ENCODE peak calls at places on chromosomes 2 and 18, in five cellular contexts. One of them, this sample, is unnamed.

GRCh38 chr2:42809876-42810125 is 17.4 kb upstream of the HAAO start:
- DNase-seq in GM23248: peak; percentile 94
- DNase-seq in IMR-90: peak; percentile 77
- DNase-seq in HepG2: peak; percentile 79
- DNase-seq in neural progenitor cell: peak; percentile 86
- DNase-seq in this sample: peak; percentile 98

GRCh38 chr2:172160839-172161238 is 58.1 kb upstream of the DLX2 start:
- DNase-seq in IMR-90: no peak
- DNase-seq in GM23248: no peak
- DNase-seq in neural progenitor cell: no peak
- DNase-seq in HepG2: no peak
- DNase-seq in this sample: no peak

GRCh38 chr18:60019463-60019840 is 119.7 kb downstream of the PMAIP1 start:
- DNase-seq in GM23248: peak; percentile 86
- DNase-seq in HepG2: no peak
- DNase-seq in IMR-90: peak; percentile 87
- DNase-seq in neural progenitor cell: peak; percentile 2
- DNase-seq in this sample: peak; percentile 89

GRCh38 chr18:74790451-74790850 is 192.8 kb downstream of the ZNF407 start:
- DNase-seq in neural progenitor cell: no peak
- DNase-seq in IMR-90: no peak
- DNase-seq in GM23248: no peak
- DNase-seq in HepG2: no peak
- DNase-seq in this sample: no peak

GRCh38 chr2:222142027-222142426 is 156.8 kb downstream of the PAX3 start:
- DNase-seq in IMR-90: no peak
- DNase-seq in neural progenitor cell: no peak
- DNase-seq in HepG2: no peak
- DNase-seq in GM23248: peak; percentile 1
- DNase-seq in this sample: no peak

GRCh38 chr2:20326163-20326780 is 24.4 kb downstream of the PUM2 start:
- DNase-seq in HepG2: peak; percentile 58
- DNase-seq in GM23248: peak; percentile 79
- DNase-seq in neural progenitor cell: peak; percentile 57
- DNase-seq in IMR-90: peak; percentile 68
- DNase-seq in this sample: peak; percentile 88

GRCh38 chr2:158098171-158098570 is 3.5 kb upstream of the UPP2 start:
- DNase-seq in HepG2: no peak
- DNase-seq in neural progenitor cell: no peak
- DNase-seq in IMR-90: no peak
- DNase-seq in GM23248: no peak
- DNase-seq in this sample: no peak

GRCh38 chr18:9137168-9138066 is 836 bp downstream of the ANKRD12 start:
- DNase-seq in HepG2: peak; percentile 53
- DNase-seq in GM23248: peak; percentile 93
- DNase-seq in IMR-90: peak; percentile 95
- DNase-seq in neural progenitor cell: peak; percentile 91
- DNase-seq in this sample: peak; percentile 96

GRCh38 chr2:3953117-3953516 is 249.7 kb downstream of the DCDC2C start:
- DNase-seq in GM23248: no peak
- DNase-seq in HepG2: no peak
- DNase-seq in IMR-90: no peak
- DNase-seq in neural progenitor cell: no peak
- DNase-seq in this sample: no peak

GRCh38 chr2:16640867-16641266 is 24.8 kb downstream of the CYRIA start:
- DNase-seq in GM23248: peak; percentile 29
- DNase-seq in IMR-90: peak; percentile 43
- DNase-seq in neural progenitor cell: no peak
- DNase-seq in HepG2: no peak
- DNase-seq in this sample: no peak

GRCh38 chr2:223464071-223464470 is 138.1 kb downstream of the SCG2 start:
- DNase-seq in HepG2: no peak
- DNase-seq in IMR-90: peak; percentile 24
- DNase-seq in neural progenitor cell: no peak
- DNase-seq in GM23248: peak; percentile 30
- DNase-seq in this sample: no peak

GRCh38 chr2:177161741-177162440 is 50.7 kb upstream of the HNRNPA3 start:
- DNase-seq in GM23248: peak; percentile 83
- DNase-seq in HepG2: no peak
- DNase-seq in neural progenitor cell: peak; percentile 24
- DNase-seq in IMR-90: peak; percentile 41
- DNase-seq in this sample: peak; percentile 63

GRCh38 chr2:104033399-104033798 is 820.5 kb upstream of the POU3F3 start:
- DNase-seq in IMR-90: no peak
- DNase-seq in HepG2: no peak
- DNase-seq in GM23248: peak; percentile 2
- DNase-seq in neural progenitor cell: peak; percentile 61
- DNase-seq in this sample: no peak

GRCh38 chr2:42854207-42854818 is 61.9 kb upstream of the HAAO start:
- DNase-seq in HepG2: peak; percentile 43
- DNase-seq in GM23248: peak; percentile 73
- DNase-seq in IMR-90: peak; percentile 23
- DNase-seq in neural progenitor cell: peak; percentile 49
- DNase-seq in this sample: no peak

GRCh38 chr2:42053791-42054656 is 6.2 kb downstream of the PKDCC start:
- DNase-seq in IMR-90: no peak
- DNase-seq in neural progenitor cell: no peak
- DNase-seq in HepG2: peak; percentile 55
- DNase-seq in GM23248: no peak
- DNase-seq in this sample: peak; percentile 91

GRCh38 chr2:16012626-16013501 is 72.5 kb downstream of the MYCN start:
- DNase-seq in neural progenitor cell: peak; percentile 65
- DNase-seq in GM23248: no peak
- DNase-seq in HepG2: no peak
- DNase-seq in IMR-90: no peak
- DNase-seq in this sample: no peak

GRCh38 chr2:48175254-48175653 is 269.0 kb upstream of the FBXO11 start:
- DNase-seq in GM23248: peak; percentile 84
- DNase-seq in IMR-90: peak; percentile 70
- DNase-seq in HepG2: peak; percentile 26
- DNase-seq in neural progenitor cell: no peak
- DNase-seq in this sample: peak; percentile 52

GRCh38 chr2:229129738-229130371 is 141.2 kb downstream of the PID1 start:
- DNase-seq in GM23248: peak; percentile 68
- DNase-seq in HepG2: no peak
- DNase-seq in neural progenitor cell: no peak
- DNase-seq in IMR-90: no peak
- DNase-seq in this sample: no peak

GRCh38 chr2:150332378-150332777 is 155.1 kb downstream of the RND3 start:
- DNase-seq in neural progenitor cell: no peak
- DNase-seq in IMR-90: no peak
- DNase-seq in GM23248: no peak
- DNase-seq in HepG2: no peak
- DNase-seq in this sample: no peak

GRCh38 chr2:217920879-217921603 is 81.8 kb downstream of the TNS1 start:
- DNase-seq in neural progenitor cell: no peak
- DNase-seq in HepG2: no peak
- DNase-seq in IMR-90: peak; percentile 44
- DNase-seq in GM23248: peak; percentile 69
- DNase-seq in this sample: peak; percentile 89

GRCh38 chr2:217919204-217919603 is 83.6 kb downstream of the TNS1 start:
- DNase-seq in IMR-90: no peak
- DNase-seq in GM23248: no peak
- DNase-seq in neural progenitor cell: no peak
- DNase-seq in HepG2: no peak
- DNase-seq in this sample: no peak

GRCh38 chr2:217922101-217923006 is 80.4 kb downstream of the TNS1 start:
- DNase-seq in HepG2: no peak
- DNase-seq in neural progenitor cell: peak; percentile 45
- DNase-seq in IMR-90: peak; percentile 55
- DNase-seq in GM23248: peak; percentile 60
- DNase-seq in this sample: peak; percentile 87

GRCh38 chr2:217918220-217919024 is 84.4 kb downstream of the TNS1 start:
- DNase-seq in HepG2: peak; percentile 31
- DNase-seq in IMR-90: peak; percentile 39
- DNase-seq in neural progenitor cell: peak; percentile 55
- DNase-seq in GM23248: peak; percentile 57
- DNase-seq in this sample: peak; percentile 76

GRCh38 chr2:217919781-217920351 is 82.9 kb downstream of the TNS1 start:
- DNase-seq in IMR-90: peak; percentile 91
- DNase-seq in GM23248: peak; percentile 81
- DNase-seq in HepG2: no peak
- DNase-seq in neural progenitor cell: no peak
- DNase-seq in this sample: peak; percentile 94
- H4K20me1 ChIP-seq in IMR-90: no peaks in the 10 kb centered on the region
- H4K20me1 ChIP-seq in GM23248: no peaks in the 10 kb centered on the region
- H4K20me1 ChIP-seq in HepG2: peaks cover 4% of the 10 kb centered on the region
- H4K20me1 ChIP-seq in neural progenitor cell: no peaks in the 10 kb centered on the region
- H4K20me1 ChIP-seq in this sample: peaks cover 13% of the 10 kb centered on the region

DNA sequence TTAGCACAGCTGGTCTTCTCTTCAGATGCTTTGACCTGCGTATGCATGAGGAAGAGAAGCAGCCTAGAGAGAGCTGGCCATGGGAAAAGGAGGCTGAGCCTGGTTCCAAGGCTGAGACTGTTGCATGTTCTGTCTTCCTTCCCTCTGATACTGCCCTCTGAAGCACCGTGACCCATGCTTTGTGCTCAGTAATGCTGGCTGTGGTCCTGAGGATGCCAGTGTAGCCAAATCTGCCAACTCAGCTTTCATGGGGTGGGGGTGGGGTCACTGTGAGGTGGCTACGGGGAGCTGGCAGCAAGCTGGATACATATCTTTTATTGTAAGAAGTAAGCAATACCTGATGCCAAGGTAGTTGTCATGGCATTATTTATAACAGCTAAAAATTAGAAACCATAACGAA is 41.5 kb downstream of the EPAS1 start:
- DNase-seq in HepG2: no peak
- DNase-seq in GM23248: no peak
- DNase-seq in IMR-90: no peak
- DNase-seq in neural progenitor cell: no peak
- DNase-seq in this sample: no peak
- H3K4me2 ChIP-seq in HepG2: no peak overlapping the region
- H3K4me2 ChIP-seq in GM23248: no peak overlapping the region
- H3K4me2 ChIP-seq in IMR-90: no peak overlapping the region
- H3K4me2 ChIP-seq in neural progenitor cell: no peak overlapping the region
- H3K4me2 ChIP-seq in this sample: no peak overlapping the region

DNA sequence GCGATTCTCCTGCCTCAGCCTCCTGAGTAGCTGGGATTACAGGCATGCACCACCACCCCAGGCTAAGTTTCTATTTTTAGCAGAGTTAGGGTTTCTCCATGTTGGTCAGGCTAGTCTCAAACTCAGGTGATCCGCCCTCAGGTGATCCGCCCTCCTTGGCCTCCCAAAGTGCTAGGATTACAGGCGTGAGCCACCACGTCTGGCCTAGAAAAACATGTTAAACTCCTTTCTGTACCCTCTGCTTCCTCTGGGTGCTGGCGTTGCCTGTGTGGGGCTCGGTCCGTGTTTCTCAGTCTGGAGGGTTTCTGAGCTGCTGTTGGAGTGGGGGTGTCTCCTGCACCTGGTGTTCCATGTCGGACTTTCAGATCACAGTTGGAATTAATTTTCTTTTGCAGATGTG is 17.9 kb downstream of the LDLRAD4 start:
- DNase-seq in IMR-90: no peak
- DNase-seq in neural progenitor cell: no peak
- DNase-seq in HepG2: no peak
- DNase-seq in GM23248: no peak
- DNase-seq in this sample: no peak
- H4K20me1 ChIP-seq in IMR-90: no peaks in the 10 kb centered on the region
- H4K20me1 ChIP-seq in neural progenitor cell: no peaks in the 10 kb centered on the region
- H4K20me1 ChIP-seq in HepG2: peaks cover 2% of the 10 kb centered on the region
- H4K20me1 ChIP-seq in GM23248: no peaks in the 10 kb centered on the region
- H4K20me1 ChIP-seq in this sample: no peaks in the 10 kb centered on the region

DNA sequence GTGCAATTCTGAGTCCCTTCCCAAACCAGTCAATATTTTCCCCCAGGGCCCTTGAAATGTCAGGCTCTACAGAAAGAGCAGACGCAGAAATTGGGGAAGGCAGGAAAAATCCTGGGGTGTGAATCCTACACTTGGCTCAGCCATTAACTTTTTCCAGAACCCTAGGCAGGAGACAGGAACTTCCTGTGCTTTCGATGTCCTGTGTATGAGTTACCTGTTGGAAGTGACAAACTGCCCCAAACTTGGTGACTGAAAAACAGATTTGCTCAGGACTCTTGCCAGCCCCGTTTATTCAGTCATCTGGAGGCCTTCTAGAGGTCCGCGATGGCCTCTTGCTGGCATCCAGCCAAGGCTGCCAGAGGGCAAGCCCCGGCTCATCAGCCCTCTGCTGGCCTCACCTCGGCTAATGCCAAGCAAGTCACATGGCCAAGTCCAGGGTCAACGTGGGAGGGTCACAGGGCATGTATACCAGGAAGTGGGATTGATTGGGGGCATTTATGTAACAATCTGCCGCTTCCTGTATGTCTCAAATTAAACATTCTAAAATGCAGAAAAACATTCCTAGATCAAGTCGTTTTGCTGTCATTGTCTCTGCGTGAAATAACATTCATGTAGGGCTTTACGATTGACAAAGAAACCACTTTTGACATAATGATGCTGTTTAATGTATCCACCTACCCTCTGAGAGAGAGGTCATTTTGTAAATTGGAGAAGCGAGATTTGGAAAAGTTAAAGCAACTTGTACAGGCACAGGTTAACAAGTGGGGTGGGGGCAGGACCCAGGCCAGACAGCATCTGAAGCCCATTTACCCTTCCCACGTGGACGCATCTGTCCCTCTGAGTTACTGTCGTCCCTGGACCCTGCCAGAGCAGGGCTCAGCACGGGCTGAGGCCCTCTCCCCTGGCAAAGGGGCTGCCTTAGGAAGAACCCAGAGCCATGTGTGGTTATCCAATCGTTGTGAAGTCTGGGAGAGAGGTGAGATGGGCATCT is 179.4 kb downstream of the INHBB start:
- DNase-seq in IMR-90: no peak
- DNase-seq in GM23248: no peak
- DNase-seq in neural progenitor cell: no peak
- DNase-seq in HepG2: peak; percentile 92
- DNase-seq in this sample: no peak
- H3K4me2 ChIP-seq in IMR-90: no peak overlapping the region
- H3K4me2 ChIP-seq in GM23248: no peak overlapping the region
- H3K4me2 ChIP-seq in neural progenitor cell: no peak overlapping the region
- H3K4me2 ChIP-seq in HepG2: peak overlapping the region; percentile 31
- H3K4me2 ChIP-seq in this sample: no peak overlapping the region

DNA sequence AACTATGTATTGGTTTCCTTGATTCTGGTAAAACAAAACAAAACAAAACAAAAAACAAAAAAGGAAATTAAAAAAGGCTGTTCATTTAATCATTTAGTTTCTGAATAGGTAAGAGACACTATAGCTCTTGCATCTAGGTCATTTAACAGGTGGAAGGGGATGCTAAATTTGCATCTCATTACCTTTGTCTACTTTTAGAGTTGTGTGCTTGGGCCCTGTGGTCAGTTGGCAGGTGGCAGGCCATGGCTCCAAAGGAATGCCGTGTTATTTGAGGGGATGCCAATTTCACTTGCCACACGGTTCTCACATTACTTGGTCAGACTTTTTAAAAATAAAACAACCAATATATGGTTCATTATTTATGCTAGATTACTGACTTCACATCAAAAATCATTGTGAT is 9.2 kb downstream of the GALNT13 start:
- DNase-seq in HepG2: no peak
- DNase-seq in neural progenitor cell: no peak
- DNase-seq in GM23248: no peak
- DNase-seq in IMR-90: no peak
- DNase-seq in this sample: no peak
- H4K20me1 ChIP-seq in HepG2: no peaks in the 10 kb centered on the region
- H4K20me1 ChIP-seq in neural progenitor cell: no peaks in the 10 kb centered on the region
- H4K20me1 ChIP-seq in GM23248: no peaks in the 10 kb centered on the region
- H4K20me1 ChIP-seq in IMR-90: no peaks in the 10 kb centered on the region
- H4K20me1 ChIP-seq in this sample: no peaks in the 10 kb centered on the region

This sample was measured in osteoblast.